ENCODE peak calls at places on chromosomes 6 and 20, in four cellular contexts. Q, O, V and A are unnamed samples.

GRCh38 chr6:16712931-16713484 is 48.3 kb downstream of the ATXN1 start:
- DNase-seq in O (peak), Q (peak), V (no peak), A (no peak)

GRCh38 chr6:159110013-159110412 is 59.2 kb upstream of the FNDC1 start:
- DNase-seq in Q (peak), V (peak), O (peak), A (peak)

GRCh38 chr6:75296811-75297779 is 12.5 kb upstream of the TMEM30A start:
- DNase-seq in V (no peak), O (peak), Q (peak), A (no peak)

GRCh38 chr20:57475388-57476072 is 49.4 kb downstream of the CTCFL start:
- DNase-seq in V (no peak), O (no peak), Q (no peak), A (no peak)

GRCh38 chr6:30013296-30013922 is 47.7 kb upstream of the POLR1H start:
- DNase-seq in V (peak), O (no peak), Q (no peak), A (no peak)

GRCh38 chr6:74248966-74249365 is 553.0 kb downstream of the CD109 start:
- DNase-seq in V (no peak), O (no peak), Q (no peak), A (no peak)

GRCh38 chr20:22861990-22862389 is 173.1 kb upstream of the SSTR4 start:
- DNase-seq in O (no peak), Q (no peak), V (no peak), A (peak)

GRCh38 chr6:26088344-26088743 is 1.1 kb downstream of the HFE start:
- DNase-seq in Q (no peak), V (no peak), O (no peak), A (no peak)

GRCh38 chr6:16776394-16777017 is 15.2 kb upstream of the ATXN1 start:
- DNase-seq in O (no peak), Q (no peak), V (no peak), A (no peak)

GRCh38 chr20:4060054-4060795 is 44.9 kb upstream of the RNF24 start:
- DNase-seq in V (no peak), O (no peak), Q (no peak), A (no peak)

DNA sequence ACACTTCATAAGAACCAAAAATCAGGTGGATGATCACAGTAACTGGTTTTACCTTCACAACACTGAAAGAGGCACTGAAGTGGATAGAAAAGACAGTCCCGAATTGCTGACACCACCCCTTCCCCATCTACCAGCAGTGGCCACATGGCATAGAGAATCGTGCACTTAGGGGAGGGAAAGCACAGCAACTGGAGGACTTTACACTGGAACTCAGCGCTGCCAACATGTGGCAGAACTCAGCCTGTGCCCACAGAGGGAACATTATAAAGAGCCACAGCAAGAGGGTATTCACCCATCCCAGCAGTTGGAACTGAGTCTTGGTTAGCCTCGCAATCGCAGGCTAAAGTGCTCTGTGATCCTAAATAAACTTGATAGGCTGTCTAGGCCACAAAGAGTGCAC is 6.5 kb upstream of the KIAA1586 start:
- DNase-seq in O (peak), V (peak), Q (no peak), A (no peak)
- TF ChIP-seq CTCF in O (no peak), V (peak), Q (no peak), A (no peak)

DNA sequence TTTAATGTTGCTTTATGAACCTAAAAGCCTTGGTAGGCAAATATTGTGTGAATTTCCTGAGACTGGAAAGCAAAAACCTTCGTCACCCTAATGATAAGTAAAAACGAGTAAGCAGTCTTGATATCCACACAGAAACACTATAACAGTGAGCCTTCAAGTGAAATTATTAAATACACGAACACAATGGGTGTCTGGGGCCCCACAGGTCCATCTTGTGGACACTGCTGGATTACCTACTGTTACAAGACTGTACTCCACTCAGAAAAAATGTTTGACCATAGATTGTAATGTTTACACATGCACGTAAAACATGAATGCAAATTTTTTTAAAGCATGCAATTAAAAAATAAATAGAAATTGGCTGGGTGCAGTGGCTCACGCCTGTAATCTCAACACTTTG is 466.9 kb downstream of the CD83 start:
- DNase-seq in V (no peak), Q (no peak), O (peak), A (no peak)
- TF ChIP-seq CTCF in V (no peak), Q (no peak), O (no peak), A (no peak)

GRCh38 chr6:51844391-51844735 is 243.1 kb downstream of the PKHD1 start:
- DNase-seq in Q (no peak), V (no peak), O (no peak), A (peak)
- TF ChIP-seq CTCF in Q (no peak), V (peak), O (no peak), A (no peak)

DNA sequence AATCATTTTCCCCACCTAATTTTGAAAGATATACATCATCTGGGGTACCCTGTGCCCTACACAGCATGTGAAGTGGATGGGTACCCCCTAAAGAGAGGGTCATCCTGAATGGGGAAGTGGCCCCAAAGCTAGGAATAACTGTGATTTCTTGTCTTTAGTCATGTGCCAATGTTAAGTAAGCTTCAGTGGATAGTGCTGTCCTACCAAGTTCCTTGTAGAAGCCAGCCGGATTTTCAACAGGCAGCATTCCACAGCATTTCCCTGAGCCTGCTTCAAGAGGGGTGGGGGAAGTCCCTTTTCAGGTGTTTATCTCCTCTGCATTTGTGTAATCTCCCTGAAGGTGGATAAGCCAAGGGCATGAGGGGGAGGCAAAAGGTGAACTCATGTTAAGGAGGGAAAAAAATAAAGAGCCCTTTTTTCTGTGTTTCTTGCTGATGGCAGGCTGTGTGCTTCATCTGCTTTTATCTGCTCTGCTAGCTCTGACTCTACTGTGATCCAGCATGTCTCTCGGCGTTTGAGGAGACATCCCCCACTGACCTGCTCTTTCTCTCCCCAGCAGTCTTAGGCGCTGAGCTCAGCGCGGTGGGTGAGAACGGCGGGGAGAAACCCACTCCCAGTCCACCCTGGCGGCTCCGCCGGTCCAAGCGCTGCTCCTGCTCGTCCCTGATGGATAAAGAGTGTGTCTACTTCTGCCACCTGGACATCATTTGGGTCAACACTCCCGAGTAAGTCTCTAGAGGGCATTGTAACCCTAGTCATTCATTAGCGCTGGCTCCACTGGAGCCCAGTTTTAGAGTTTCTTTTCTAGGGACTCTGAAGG is 1.8 kb downstream of the EDN1 start:
- DNase-seq in O (peak), V (peak), Q (no peak), A (peak)
- TF ChIP-seq CTCF in O (peak), V (peak), Q (peak), A (no peak)

GRCh38 chr6:6505111-6505510 is 83.4 kb upstream of the LY86 start:
- DNase-seq in V (no peak), Q (no peak), O (no peak), A (no peak)
- TF ChIP-seq CTCF in V (peak), Q (no peak), O (no peak), A (no peak)

GRCh38 chr6:105790635-105791034 is 295.5 kb upstream of the PRDM1 start:
- DNase-seq in V (no peak), Q (no peak), O (no peak), A (no peak)
- TF ChIP-seq CTCF in V (peak), Q (peak), O (no peak), A (no peak)

GRCh38 chr20:61253264-61253639 is 1.2 kb downstream of the CDH4 start:
- DNase-seq in V (peak), Q (peak), O (peak), A (peak)
- TF ChIP-seq CTCF in V (peak), Q (peak), O (no peak), A (peak)

DNA sequence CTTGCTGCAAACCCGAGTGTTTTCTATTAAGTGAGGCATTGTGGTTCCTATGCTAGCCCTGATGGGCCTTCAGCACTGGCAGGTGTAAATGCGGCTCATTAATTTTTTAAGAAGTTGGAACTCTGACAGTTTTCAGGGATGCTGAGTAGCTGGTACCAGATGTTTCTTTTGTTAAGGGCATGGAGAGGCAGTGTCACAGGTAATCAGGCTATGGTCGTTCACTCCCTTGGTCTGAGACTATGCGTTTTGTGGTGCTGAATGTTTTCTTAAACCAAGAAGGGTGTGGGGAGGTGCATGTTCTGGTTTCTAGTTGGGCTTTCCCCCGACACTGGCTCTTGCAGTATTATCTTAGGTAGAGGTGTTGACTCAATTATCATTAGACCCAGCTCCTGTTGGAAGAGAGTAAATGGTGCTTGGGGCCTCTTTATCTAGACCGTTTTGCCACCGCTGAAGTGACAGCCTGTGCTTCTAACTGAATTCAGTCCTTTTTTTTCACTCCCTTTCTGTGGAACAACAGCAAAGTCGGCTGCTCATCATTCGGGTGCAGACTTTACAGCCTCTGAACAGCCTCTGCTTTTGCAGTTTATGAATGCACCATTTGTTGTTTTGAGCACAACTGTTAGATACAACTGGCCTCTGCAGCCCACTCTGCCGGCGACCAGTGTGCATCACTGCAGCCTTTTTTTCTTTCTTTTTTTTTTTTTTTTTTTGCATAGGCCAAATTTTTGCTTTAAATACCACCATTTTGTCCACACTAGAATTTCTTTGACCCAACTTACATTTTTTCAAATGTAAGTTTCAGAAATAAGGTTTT is 35.6 kb downstream of the RREB1 start:
- DNase-seq in V (no peak), O (no peak), Q (no peak), A (no peak)
- TF ChIP-seq CTCF in V (no peak), O (no peak), Q (no peak), A (no peak)

GRCh38 chr6:127554435-127555006 is 22.5 kb upstream of the C6orf58 start:
- DNase-seq in Q (peak), V (peak), O (peak), A (peak)
- TF ChIP-seq CTCF in Q (peak), V (peak), O (peak), A (peak)

GRCh38 chr6:70520575-70520974 is 46.2 kb upstream of the SDHAF4 start:
- DNase-seq in O (peak), Q (peak), V (no peak), A (no peak)
- TF ChIP-seq CTCF in O (peak), Q (peak), V (peak), A (no peak)